ENCODE peak calls at places on chromosomes 1 and 21, in four cellular contexts. One of them, this sample, is unnamed. For H3K4me1, the result is how much of the 10 kb centered on the place peaks cover.

GRCh38 chr1:235867903-235868469 is 1.3 kb upstream of the LYST start:
- DNase-seq in heart right ventricle: no peak
- DNase-seq in tibial nerve: no peak
- DNase-seq in body of pancreas: no peak
- DNase-seq in this sample: no peak

GRCh38 chr21:28283652-28284490 is 708.8 kb downstream of the LTN1 start:
- DNase-seq in heart right ventricle: peak
- DNase-seq in tibial nerve: no peak
- DNase-seq in body of pancreas: peak
- DNase-seq in this sample: no peak

GRCh38 chr1:64315402-64315801 is 112.0 kb downstream of the UBE2U start:
- DNase-seq in tibial nerve: no peak
- DNase-seq in body of pancreas: no peak
- DNase-seq in heart right ventricle: no peak
- DNase-seq in this sample: no peak

GRCh38 chr1:16334655-16335340 is 17.5 kb downstream of the FBXO42 start:
- DNase-seq in heart right ventricle: no peak
- DNase-seq in tibial nerve: no peak
- DNase-seq in body of pancreas: no peak
- DNase-seq in this sample: peak

GRCh38 chr1:234702342-234703000 is 92.5 kb upstream of the IRF2BP2 start:
- DNase-seq in tibial nerve: peak
- DNase-seq in body of pancreas: no peak
- DNase-seq in heart right ventricle: peak
- DNase-seq in this sample: peak

GRCh38 chr1:216599851-216600250 is 123.4 kb downstream of the ESRRG start:
- DNase-seq in heart right ventricle: no peak
- DNase-seq in body of pancreas: no peak
- DNase-seq in tibial nerve: no peak
- DNase-seq in this sample: no peak

GRCh38 chr1:226723640-226724532 is 15.2 kb downstream of the ITPKB start:
- DNase-seq in body of pancreas: no peak
- DNase-seq in tibial nerve: peak
- DNase-seq in heart right ventricle: peak
- DNase-seq in this sample: no peak

GRCh38 chr1:170385750-170386149 is 146.2 kb upstream of the GORAB start:
- DNase-seq in tibial nerve: no peak
- DNase-seq in body of pancreas: no peak
- DNase-seq in heart right ventricle: no peak
- DNase-seq in this sample: no peak

GRCh38 chr21:33300701-33301631 is 23.8 kb upstream of the IFNAR1 start:
- DNase-seq in tibial nerve: no peak
- DNase-seq in body of pancreas: no peak
- DNase-seq in heart right ventricle: no peak
- DNase-seq in this sample: no peak

GRCh38 chr1:21491483-21492170 is 17.6 kb upstream of the ALPL start:
- DNase-seq in tibial nerve: no peak
- DNase-seq in heart right ventricle: peak
- DNase-seq in body of pancreas: no peak
- DNase-seq in this sample: no peak

GRCh38 chr1:147613506-147613905 is 56.8 kb downstream of the ACP6 start:
- DNase-seq in tibial nerve: no peak
- DNase-seq in body of pancreas: no peak
- DNase-seq in heart right ventricle: no peak
- DNase-seq in this sample: no peak

GRCh38 chr1:94676686-94677085 is 135.1 kb upstream of the F3 start:
- DNase-seq in heart right ventricle: no peak
- DNase-seq in tibial nerve: no peak
- DNase-seq in body of pancreas: peak
- DNase-seq in this sample: no peak

GRCh38 chr1:30914587-30914922 is 6.0 kb upstream of the SDC3 start:
- DNase-seq in body of pancreas: peak
- DNase-seq in heart right ventricle: no peak
- DNase-seq in tibial nerve: no peak
- DNase-seq in this sample: no peak

GRCh38 chr1:244971524-244972216 is 107.3 kb upstream of the HNRNPU start:
- DNase-seq in body of pancreas: no peak
- DNase-seq in heart right ventricle: no peak
- DNase-seq in tibial nerve: peak
- DNase-seq in this sample: no peak

GRCh38 chr1:211247921-211248320 is 11.2 kb upstream of the RCOR3 start:
- DNase-seq in body of pancreas: no peak
- DNase-seq in tibial nerve: no peak
- DNase-seq in heart right ventricle: no peak
- DNase-seq in this sample: no peak

GRCh38 chr1:31715097-31715872 is 11.5 kb upstream of the COL16A1 start:
- DNase-seq in body of pancreas: peak
- DNase-seq in heart right ventricle: peak
- DNase-seq in tibial nerve: peak
- DNase-seq in this sample: peak

GRCh38 chr1:38221006-38221649 is 174.5 kb upstream of the POU3F1 start:
- DNase-seq in body of pancreas: no peak
- DNase-seq in tibial nerve: no peak
- DNase-seq in heart right ventricle: no peak
- DNase-seq in this sample: no peak

GRCh38 chr1:227893696-227894305 is 53.9 kb downstream of the WNT9A start:
- DNase-seq in heart right ventricle: no peak
- DNase-seq in tibial nerve: no peak
- DNase-seq in body of pancreas: peak
- DNase-seq in this sample: peak

GRCh38 chr1:46333300-46334029 is 7.1 kb upstream of the NSUN4 start:
- DNase-seq in heart right ventricle: no peak
- DNase-seq in tibial nerve: no peak
- DNase-seq in body of pancreas: no peak
- DNase-seq in this sample: no peak

GRCh38 chr1:23369335-23370013 is at the start of gene ZNF436:
- DNase-seq in tibial nerve: peak
- DNase-seq in heart right ventricle: peak
- DNase-seq in body of pancreas: peak
- DNase-seq in this sample: peak

GRCh38 chr1:117586747-117587478 is 18.9 kb upstream of the TENT5C start:
- DNase-seq in tibial nerve: no peak
- DNase-seq in heart right ventricle: no peak
- DNase-seq in body of pancreas: peak
- DNase-seq in this sample: no peak

GRCh38 chr1:61436016-61436415 is 288.9 kb downstream of the TM2D1 start:
- DNase-seq in tibial nerve: no peak
- DNase-seq in heart right ventricle: no peak
- DNase-seq in body of pancreas: no peak
- DNase-seq in this sample: no peak
- TF ChIP-seq CTCF in tibial nerve: no peak
- TF ChIP-seq CTCF in heart right ventricle: no peak
- TF ChIP-seq CTCF in body of pancreas: no peak
- TF ChIP-seq CTCF in this sample: no peak

GRCh38 chr1:3314561-3315271 is 139.7 kb upstream of the ARHGEF16 start:
- DNase-seq in body of pancreas: no peak
- DNase-seq in heart right ventricle: no peak
- DNase-seq in tibial nerve: no peak
- DNase-seq in this sample: no peak
- H3K4me1 ChIP-seq in body of pancreas: under half
- H3K4me1 ChIP-seq in heart right ventricle: under half
- H3K4me1 ChIP-seq in tibial nerve: half or more
- H3K4me1 ChIP-seq in this sample: under half

GRCh38 chr1:5992034-5992813 is at the start of gene NPHP4:
- DNase-seq in tibial nerve: peak
- DNase-seq in body of pancreas: peak
- DNase-seq in heart right ventricle: peak
- DNase-seq in this sample: peak
- TF ChIP-seq CTCF in tibial nerve: no peak
- TF ChIP-seq CTCF in body of pancreas: no peak
- TF ChIP-seq CTCF in heart right ventricle: peak
- TF ChIP-seq CTCF in this sample: no peak

GRCh38 chr1:206794294-206794908 is 22.1 kb upstream of the IL10 start:
- DNase-seq in tibial nerve: no peak
- DNase-seq in heart right ventricle: no peak
- DNase-seq in body of pancreas: no peak
- DNase-seq in this sample: no peak
- H3K4me1 ChIP-seq in tibial nerve: under half
- H3K4me1 ChIP-seq in heart right ventricle: under half
- H3K4me1 ChIP-seq in body of pancreas: under half
- H3K4me1 ChIP-seq in this sample: under half

GRCh38 chr1:167439301-167439988 is 78.9 kb downstream of the CD247 start:
- DNase-seq in body of pancreas: peak
- DNase-seq in heart right ventricle: no peak
- DNase-seq in tibial nerve: no peak
- DNase-seq in this sample: peak
- TF ChIP-seq CTCF in body of pancreas: no peak
- TF ChIP-seq CTCF in heart right ventricle: no peak
- TF ChIP-seq CTCF in tibial nerve: no peak
- TF ChIP-seq CTCF in this sample: no peak

This sample was measured in suprapubic skin.